ENCODE peak calls at places on chromosomes 5 and 9, in ten cellular contexts. C is foreskin fibroblast, B is foreskin keratinocyte, V is A549, P is Calu3, D is breast epithelium, U is fibroblast of lung, G is fibroblast of pulmonary artery, O is ascending aorta, J is AG04449. R is an unnamed sample.

GRCh38 chr9:19510907-19511306 is 102.1 kb downstream of the ACER2 start:
- DNase-seq in V (no peak), P (no peak), G (no peak), J (no peak), O (no peak), C (no peak), U (no peak), D (no peak), B (peak), R (no peak)

GRCh38 chr9:87612536-87612935 is 113.4 kb upstream of the CTSL start:
- DNase-seq in D (no peak), J (no peak), U (no peak), C (no peak), O (no peak), G (no peak), B (no peak), P (no peak), V (no peak), R (no peak)

GRCh38 chr9:14191512-14191911 is 122.4 kb downstream of the NFIB start:
- DNase-seq in V (no peak), J (no peak), G (no peak), U (no peak), B (no peak), P (no peak), C (no peak), O (no peak), D (no peak), R (no peak)

GRCh38 chr9:124013263-124014211 is 2.0 kb downstream of the LHX2 start:
- DNase-seq in G (no peak), B (no peak), P (no peak), C (no peak), V (no peak), J (no peak), U (no peak), O (no peak), D (no peak), R (no peak)

GRCh38 chr5:6832994-6833393 is 119.8 kb downstream of the TENT4A start:
- DNase-seq in V (no peak), J (no peak), D (no peak), C (no peak), G (no peak), U (no peak), P (no peak), O (no peak), B (no peak), R (no peak)

GRCh38 chr9:133361507-133362092 is 5.2 kb downstream of the SURF2 start:
- DNase-seq in O (no peak), G (no peak), D (no peak), B (no peak), C (no peak), P (no peak), V (no peak), U (no peak), J (no peak), R (no peak)

GRCh38 chr5:90940227-90940995 is 381.8 kb downstream of the ADGRV1 start:
- DNase-seq in O (no peak), U (peak), V (peak), B (peak), P (peak), J (no peak), C (peak), G (peak), D (no peak), R (peak)

GRCh38 chr5:151520294-151520693 is 70.8 kb downstream of the FAT2 start:
- DNase-seq in C (no peak), G (no peak), V (peak), J (no peak), U (no peak), D (no peak), O (no peak), P (no peak), B (no peak), R (no peak)

GRCh38 chr5:83011990-83012389 is 65.2 kb downstream of the TMEM167A start:
- DNase-seq in G (no peak), V (no peak), P (no peak), B (no peak), U (no peak), O (no peak), J (no peak), C (no peak), D (no peak), R (peak)

GRCh38 chr9:137224850-137225694 is at the start of gene CYSRT1:
- DNase-seq in O (no peak), C (no peak), D (no peak), U (no peak), P (peak), B (no peak), V (no peak), J (no peak), G (no peak), R (no peak)

GRCh38 chr9:127004946-127005769 is 90.6 kb downstream of the RALGPS1 start:
- DNase-seq in V (no peak), B (peak), D (no peak), P (no peak), C (no peak), G (peak), O (no peak), U (no peak), J (no peak), R (peak)

GRCh38 chr9:32431940-32432555 is 47.6 kb downstream of the ACO1 start:
- DNase-seq in B (no peak), D (no peak), J (no peak), O (no peak), V (peak), G (peak), U (peak), P (peak), C (peak), R (no peak)

GRCh38 chr5:168269950-168270349 is 21.5 kb upstream of the WWC1 start:
- DNase-seq in V (peak), B (no peak), J (no peak), D (no peak), O (no peak), P (no peak), C (no peak), U (peak), G (peak), R (no peak)

GRCh38 chr5:54624671-54625583 is 107.4 kb downstream of the SNX18 start:
- DNase-seq in C (no peak), O (no peak), G (peak), D (no peak), B (no peak), P (no peak), V (no peak), J (peak), U (peak), R (no peak)

GRCh38 chr5:150117945-150118560 is 31.7 kb upstream of the CSF1R start:
- DNase-seq in U (no peak), C (no peak), P (no peak), J (no peak), B (no peak), V (no peak), G (no peak), O (no peak), D (peak), R (no peak)

GRCh38 chr5:26143259-26143658 is 895.1 kb downstream of the CDH9 start:
- DNase-seq in C (no peak), V (no peak), B (no peak), D (no peak), U (no peak), P (no peak), O (no peak), J (no peak), G (no peak), R (no peak)

GRCh38 chr9:91676042-91676441 is 252.4 kb upstream of the NFIL3 start:
- DNase-seq in J (no peak), V (peak), U (no peak), O (no peak), D (no peak), C (peak), P (peak), G (no peak), B (no peak), R (no peak)

GRCh38 chr9:4750021-4750673 is 9.1 kb upstream of the AK3 start:
- DNase-seq in J (no peak), V (peak), D (no peak), O (no peak), C (no peak), B (no peak), P (no peak), G (peak), U (peak), R (peak)

GRCh38 chr5:91639744-91640143 is 256.6 kb upstream of the ARRDC3 start:
- DNase-seq in J (no peak), O (no peak), P (no peak), G (no peak), D (no peak), V (no peak), C (no peak), U (no peak), B (no peak), R (no peak)

GRCh38 chr9:134196911-134197310 is 32.5 kb upstream of the RNU6ATAC start:
- DNase-seq in B (no peak), U (no peak), J (no peak), O (no peak), D (no peak), G (no peak), P (no peak), C (no peak), V (no peak), R (no peak)

GRCh38 chr9:109640232-109641078 is 139.5 kb upstream of the PALM2AKAP2 start:
- DNase-seq in G (peak), O (no peak), V (peak), P (peak), C (no peak), U (peak), B (no peak), J (no peak), D (no peak), R (peak)

GRCh38 chr9:129574911-129575574 is 45.9 kb downstream of the C9orf50 start:
- DNase-seq in P (no peak), D (no peak), J (peak), U (peak), O (no peak), C (peak), V (peak), G (no peak), B (no peak), R (no peak)

DNA sequence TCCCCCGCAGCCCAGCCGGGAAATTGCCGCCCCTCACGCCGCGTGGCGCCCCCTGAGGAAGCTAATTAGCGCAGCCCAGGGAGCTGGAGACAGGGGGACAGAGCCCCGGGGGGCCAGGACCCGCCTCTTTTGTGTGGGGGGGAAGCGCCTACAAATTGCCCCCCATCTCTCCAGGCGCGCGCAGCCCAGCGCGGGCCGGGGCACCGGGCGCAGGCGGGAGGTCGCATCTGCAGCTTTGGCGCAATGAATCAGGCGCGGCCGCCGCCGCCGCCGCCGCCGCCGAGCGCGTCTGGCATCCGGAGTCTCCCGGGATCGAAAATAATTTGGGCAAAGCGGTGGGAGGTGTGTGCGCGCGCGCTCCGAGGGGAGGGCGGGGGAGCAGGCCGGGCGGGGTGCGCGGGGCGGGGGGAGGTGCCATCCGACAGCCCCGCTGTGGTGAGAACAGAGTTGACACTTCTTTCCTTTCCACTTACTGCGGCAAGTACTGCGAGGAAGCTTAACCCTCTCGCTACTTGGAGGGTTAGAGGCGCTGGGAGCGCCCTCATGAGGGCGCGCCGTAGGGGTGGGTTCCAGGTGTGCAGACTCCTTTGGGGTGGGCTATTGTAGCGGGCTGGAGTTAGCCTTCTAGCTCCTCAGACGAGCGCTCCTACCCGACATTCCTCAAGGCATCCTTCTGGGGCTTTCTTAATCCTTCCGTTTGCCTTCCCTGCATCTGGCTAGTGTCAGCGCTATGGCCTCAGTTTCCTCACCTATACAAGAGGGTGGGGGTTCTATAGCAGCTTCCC is 63.1 kb downstream of the CXXC5 start:
- DNase-seq in U (no peak), B (no peak), J (no peak), P (peak), C (no peak), D (no peak), G (no peak), V (peak), O (no peak), R (peak)
- TF ChIP-seq CTCF in U (no peak), B (peak), J (peak), P (no peak), C (peak), D (no peak), G (peak), V (no peak), O (no peak), R (peak)

GRCh38 chr5:177495243-177496060 is 2.0 kb downstream of the PDLIM7 start:
- DNase-seq in C (peak), D (no peak), P (peak), J (peak), G (peak), U (peak), O (peak), V (peak), B (no peak), R (peak)
- TF ChIP-seq CTCF in C (no peak), D (no peak), P (peak), J (no peak), G (no peak), U (no peak), O (peak), V (no peak), B (no peak), R (no peak)

GRCh38 chr9:100011062-100011681 is 87.6 kb downstream of the ERP44 start:
- DNase-seq in P (peak), D (no peak), U (peak), O (no peak), J (no peak), G (peak), B (no peak), C (peak), V (peak), R (peak)
- TF ChIP-seq CTCF in P (peak), D (no peak), U (peak), O (peak), J (peak), G (peak), B (peak), C (peak), V (peak), R (peak)

DNA sequence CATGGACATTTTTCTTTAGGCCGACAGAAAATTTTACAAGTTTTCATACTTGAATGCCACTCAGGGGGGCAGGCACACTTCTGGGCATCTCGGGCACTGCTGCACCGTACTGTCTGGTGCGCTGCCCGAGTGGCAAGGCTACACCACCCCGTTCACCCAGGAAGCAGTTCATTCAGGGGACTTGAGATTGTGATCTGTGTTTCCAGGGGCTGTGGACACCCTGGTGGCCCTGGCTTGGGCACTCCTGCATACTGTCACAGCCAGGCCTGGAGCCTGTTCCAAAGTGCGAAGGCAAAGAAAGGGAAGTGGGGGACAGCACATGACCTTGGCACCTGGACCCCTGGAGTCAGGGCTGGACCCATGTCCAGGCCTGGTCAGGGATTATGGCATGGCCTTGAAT is 197.6 kb downstream of the PAX5 start:
- DNase-seq in U (no peak), G (no peak), O (no peak), D (no peak), J (no peak), C (no peak), P (no peak), B (no peak), V (no peak), R (no peak)
- TF ChIP-seq CTCF in U (no peak), G (no peak), O (no peak), D (no peak), J (no peak), C (no peak), P (no peak), B (no peak), V (no peak), R (no peak)